ENCODE peak calls at places on chromosomes 1 and 21, in eight cellular contexts. N is body of pancreas, L is heart left ventricle, V is esophagus muscularis mucosa, G is vagina, X is ovary, Z is suprapubic skin, P is stomach. C is an unnamed sample. For H3K27me3, the result is how much of the 10 kb centered on the place peaks cover.

GRCh38 chr1:70143052-70143659 is 62.2 kb downstream of the LRRC40 start:
- DNase-seq in Z (no peak), N (no peak), L (no peak), X (no peak), G (no peak), P (no peak), V (no peak), C (no peak)

GRCh38 chr1:19353596-19353995 is 41.5 kb downstream of the SLC66A1 start:
- DNase-seq in G (no peak), V (no peak), X (no peak), N (no peak), P (no peak), Z (no peak), L (no peak), C (no peak)

GRCh38 chr1:240474133-240474614 is 137.8 kb downstream of the GREM2 start:
- DNase-seq in N (no peak), Z (no peak), P (no peak), L (no peak), V (no peak), X (no peak), G (no peak), C (no peak)

GRCh38 chr1:90475623-90476022 is 241.5 kb downstream of the BARHL2 start:
- DNase-seq in L (no peak), V (no peak), Z (no peak), G (no peak), X (no peak), N (no peak), P (no peak), C (no peak)

GRCh38 chr21:31912501-31912900 is 39.7 kb downstream of the HUNK start:
- DNase-seq in P (no peak), L (no peak), X (no peak), G (no peak), Z (no peak), V (no peak), N (no peak), C (no peak)

GRCh38 chr1:6245086-6245868 is 1.3 kb downstream of the HES3 start:
- DNase-seq in X (peak), L (peak), Z (no peak), N (peak), G (no peak), V (no peak), P (peak), C (peak)

GRCh38 chr1:154755858-154756730 is 114.0 kb downstream of the KCNN3 start:
- DNase-seq in V (no peak), L (no peak), X (no peak), N (peak), G (no peak), Z (no peak), P (peak), C (no peak)

GRCh38 chr1:71269823-71270222 is 189.0 kb upstream of the ZRANB2 start:
- DNase-seq in V (no peak), X (no peak), G (no peak), N (no peak), Z (no peak), P (no peak), L (no peak), C (no peak)

GRCh38 chr1:25090707-25091422 is 141.4 kb downstream of the SYF2 start:
- DNase-seq in P (no peak), G (no peak), Z (no peak), X (no peak), L (no peak), N (no peak), V (no peak), C (no peak)

GRCh38 chr1:76786232-76786631 is 81.0 kb upstream of the ST6GALNAC5 start:
- DNase-seq in P (no peak), Z (no peak), G (no peak), L (no peak), X (no peak), V (no peak), N (no peak), C (no peak)

GRCh38 chr1:33387512-33388079 is 43.3 kb downstream of the PHC2 start:
- DNase-seq in P (no peak), Z (no peak), N (no peak), G (no peak), V (peak), L (no peak), X (no peak), C (no peak)

GRCh38 chr1:202153284-202153683 is 7.1 kb downstream of the PTPN7 start:
- DNase-seq in X (no peak), Z (no peak), L (no peak), V (no peak), G (no peak), P (no peak), N (no peak), C (no peak)

GRCh38 chr1:60984066-60984799 is 98.1 kb upstream of the NFIA start:
- DNase-seq in P (no peak), V (no peak), L (peak), G (no peak), Z (peak), N (peak), X (peak), C (no peak)

GRCh38 chr1:52234708-52235107 is 92.8 kb downstream of the ZFYVE9 start:
- DNase-seq in N (no peak), X (no peak), L (no peak), V (no peak), G (no peak), Z (no peak), P (no peak), C (no peak)

GRCh38 chr1:111176678-111177077 is 23.8 kb downstream of the DENND2D start:
- DNase-seq in L (no peak), X (no peak), P (no peak), N (no peak), G (no peak), V (no peak), Z (no peak), C (no peak)

GRCh38 chr1:6357243-6357929 is 36.2 kb downstream of the ACOT7 start:
- DNase-seq in P (no peak), N (no peak), X (no peak), G (no peak), V (no peak), L (no peak), Z (no peak), C (no peak)

GRCh38 chr1:32817815-32818786 is 648 bp downstream of the S100PBP start:
- DNase-seq in P (peak), Z (peak), V (peak), X (peak), N (peak), L (peak), G (no peak), C (peak)

GRCh38 chr1:90712931-90713618 is 4.0 kb downstream of the BARHL2 start:
- DNase-seq in X (no peak), Z (no peak), P (no peak), N (no peak), V (peak), G (no peak), L (no peak), C (no peak)

GRCh38 chr1:201827321-201828281 is 1.4 kb upstream of the IPO9 start:
- DNase-seq in P (no peak), Z (no peak), X (no peak), N (no peak), L (no peak), V (no peak), G (no peak), C (no peak)

GRCh38 chr1:42168397-42168682 is 3.8 kb upstream of the GUCA2A start:
- DNase-seq in P (no peak), V (no peak), G (no peak), N (no peak), L (no peak), X (no peak), Z (no peak), C (no peak)

GRCh38 chr1:220170836-220171526 is 77.0 kb downstream of the IARS2 start:
- DNase-seq in Z (no peak), X (no peak), N (no peak), P (no peak), L (no peak), G (no peak), V (no peak), C (no peak)

GRCh38 chr1:226255380-226255779 is 31.9 kb downstream of the MIXL1 start:
- DNase-seq in N (no peak), Z (no peak), G (no peak), X (no peak), L (no peak), V (no peak), P (no peak), C (no peak)

GRCh38 chr1:182657026-182657425 is 27.4 kb downstream of the RGS8 start:
- DNase-seq in P (no peak), X (no peak), G (no peak), Z (no peak), L (no peak), N (no peak), V (no peak), C (no peak)

GRCh38 chr21:34938079-34938764 is 110.9 kb downstream of the RUNX1 start:
- DNase-seq in N (no peak), P (no peak), Z (no peak), X (no peak), V (no peak), L (no peak), G (no peak), C (no peak)

GRCh38 chr1:119141020-119141424 is 569 bp upstream of the WARS2 start:
- DNase-seq in V (no peak), N (peak), P (no peak), G (no peak), X (peak), L (no peak), Z (peak), C (no peak)
- TF ChIP-seq POLR2A in V (no peak), N (no peak), P (no peak), G (no peak), X (no peak), L (no peak), Z (no peak), C (no peak)

GRCh38 chr1:35706846-35707245 is 11.8 kb downstream of the C1orf216 start:
- DNase-seq in N (no peak), X (no peak), V (no peak), G (no peak), Z (no peak), P (no peak), L (no peak), C (no peak)
- H3K27me3 ChIP-seq in N (under half), X (under half), V (under half), G (under half), Z (under half), P (half or more), L (under half), C (half or more)

DNA sequence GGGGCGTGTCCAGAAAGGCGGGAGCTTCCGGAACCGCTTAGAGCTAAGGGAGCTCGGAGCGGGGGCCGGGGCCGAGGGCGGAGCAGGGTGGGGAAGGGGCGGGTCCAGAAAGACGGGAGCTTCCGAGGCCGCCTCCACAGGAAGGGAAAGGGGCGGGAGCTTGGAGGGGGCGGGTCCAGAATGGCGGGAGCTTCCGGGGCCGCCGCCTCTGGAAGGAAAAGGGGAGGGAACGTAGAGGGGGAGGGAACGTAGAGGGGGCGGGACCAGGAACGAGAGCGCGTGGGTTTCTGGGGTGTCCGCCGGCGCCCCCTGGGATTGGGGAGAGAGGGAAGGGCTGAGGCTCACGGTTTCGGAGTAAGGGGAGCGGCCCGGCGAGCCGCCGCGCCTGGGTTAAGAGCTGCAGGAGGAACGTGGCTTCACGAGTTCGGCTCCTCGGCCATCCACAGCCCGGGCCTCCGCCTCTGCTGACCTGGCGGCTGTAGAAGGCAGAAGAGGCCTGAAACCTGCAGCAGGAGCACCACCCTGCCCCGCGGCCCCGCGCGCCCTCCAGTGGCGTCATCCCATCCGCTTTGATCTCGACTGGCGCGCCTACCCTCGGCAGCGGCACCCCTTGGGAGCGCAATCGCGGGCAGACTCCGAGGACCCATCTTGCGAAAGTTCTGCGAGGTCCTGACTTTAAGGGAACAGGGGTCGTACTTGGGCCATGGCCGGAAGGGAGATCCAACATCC is 22.9 kb upstream of the HPDL start:
- DNase-seq in Z (peak), L (peak), P (peak), V (peak), N (peak), X (peak), G (no peak), C (peak)
- TF ChIP-seq POLR2A in Z (peak), L (peak), P (peak), V (no peak), N (peak), X (peak), G (no peak), C (peak)

DNA sequence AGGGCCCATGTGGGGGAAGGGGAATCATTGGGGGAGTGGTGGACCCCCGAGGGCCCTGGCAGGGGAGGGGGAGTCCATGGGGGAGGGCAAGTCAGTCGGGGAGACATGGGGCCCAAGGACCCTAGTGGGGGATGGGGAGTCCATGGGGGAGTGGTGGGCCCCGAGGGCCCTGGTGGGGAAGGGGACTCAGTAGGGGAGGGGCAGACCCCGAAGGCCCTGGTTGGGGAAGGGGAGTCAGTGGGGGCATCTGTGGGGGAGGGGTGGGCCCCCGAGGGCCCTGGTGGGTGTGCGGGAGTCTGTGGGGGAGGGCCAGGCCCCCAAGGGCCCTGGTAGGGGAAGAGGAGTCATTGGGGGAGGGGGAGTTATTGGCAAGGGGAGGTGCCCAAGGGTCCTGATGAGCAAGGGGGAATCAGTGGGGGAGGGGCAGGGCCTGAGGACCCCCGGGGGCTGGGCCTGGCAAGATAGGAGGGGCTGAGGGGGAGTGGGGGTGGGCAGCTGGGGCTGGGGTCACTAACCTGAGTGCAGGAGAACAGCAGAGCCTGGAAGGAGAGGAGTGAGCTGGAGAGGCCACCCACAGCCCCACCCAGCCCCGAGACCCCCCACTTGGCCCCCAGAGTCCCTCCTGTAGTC is 2.1 kb downstream of the MXRA8 start:
- DNase-seq in N (no peak), X (no peak), L (no peak), P (no peak), V (no peak), G (no peak), Z (no peak), C (peak)
- H3K27me3 ChIP-seq in N (under half), X (under half), L (under half), P (half or more), V (under half), G (under half), Z (under half), C (under half)

DNA sequence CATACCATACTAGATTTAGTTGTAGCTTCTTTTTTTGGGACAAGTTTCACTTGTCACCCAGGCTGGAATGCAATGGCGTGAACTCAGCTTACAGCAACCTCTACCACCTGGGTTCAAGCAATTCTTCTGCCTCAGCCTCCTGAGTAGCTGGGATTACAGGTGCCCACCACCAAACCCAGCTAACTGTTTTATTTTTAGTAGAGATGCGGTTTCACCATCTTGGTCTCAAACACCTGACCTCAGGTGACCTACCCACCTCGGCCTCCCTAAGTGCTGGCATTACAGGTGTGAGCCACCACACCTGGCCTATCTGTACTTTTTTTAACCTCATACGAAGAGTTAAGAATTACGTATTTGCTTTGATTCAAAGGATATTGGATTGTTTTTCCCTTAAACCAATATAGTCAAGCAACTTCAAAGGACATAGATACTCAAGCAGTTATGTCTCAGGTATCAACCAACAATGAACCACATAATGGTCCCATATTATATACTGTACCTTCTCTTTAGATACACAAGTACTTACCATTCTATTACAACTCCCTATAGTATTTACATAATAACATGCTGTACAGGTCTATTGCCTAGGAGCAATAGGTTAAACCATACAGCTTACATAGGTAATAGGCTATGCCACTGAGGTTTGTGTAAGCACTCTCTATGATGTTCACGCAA is 7.5 kb downstream of the HMGN1 start:
- DNase-seq in X (no peak), N (no peak), L (no peak), G (no peak), V (no peak), P (no peak), Z (no peak), C (no peak)
- TF ChIP-seq POLR2A in X (no peak), N (no peak), L (no peak), G (no peak), V (no peak), P (no peak), Z (no peak), C (no peak)

DNA sequence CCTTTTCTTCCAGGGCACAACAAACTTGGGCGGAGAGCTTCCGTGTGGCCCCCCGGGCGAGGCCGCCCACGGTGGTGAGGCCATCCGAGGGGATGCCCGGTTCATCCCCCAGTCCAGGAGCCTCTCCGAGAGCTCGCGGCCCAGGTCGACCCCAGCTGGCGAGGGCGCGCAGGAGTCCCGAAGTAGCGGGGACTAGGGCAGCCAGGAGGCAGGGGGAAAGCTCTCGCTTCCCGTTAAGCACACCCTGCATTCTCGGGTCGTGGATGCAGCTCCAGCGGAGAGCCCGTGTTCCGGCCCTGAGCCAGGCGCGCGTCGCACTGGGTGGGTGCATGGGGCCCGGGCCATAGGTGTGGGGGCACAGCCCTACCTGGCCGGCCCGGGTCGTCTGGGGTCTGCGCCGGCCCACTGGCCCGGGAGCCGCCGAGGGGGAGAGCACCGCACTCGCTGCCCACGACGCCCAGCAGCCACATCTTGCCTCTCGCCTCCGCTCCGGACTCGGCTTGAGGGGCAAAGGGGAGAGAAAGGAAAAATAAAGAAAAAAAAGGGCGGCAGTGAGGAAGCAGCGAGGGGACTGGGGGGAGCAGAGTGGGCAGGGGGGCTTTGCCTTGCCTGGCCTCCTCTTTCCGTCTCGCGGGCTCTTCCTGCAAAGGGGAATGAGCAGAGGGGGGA is 1.8 kb downstream of the RNF220 start:
- DNase-seq in V (no peak), P (no peak), N (no peak), Z (no peak), G (no peak), X (no peak), L (peak), C (no peak)
- H3K27me3 ChIP-seq in V (half or more), P (half or more), N (under half), Z (half or more), G (under half), X (under half), L (under half), C (half or more)

GRCh38 chr1:230104395-230105244 is 37.6 kb downstream of the GALNT2 start:
- DNase-seq in X (peak), L (peak), V (peak), G (no peak), Z (peak), N (peak), P (peak), C (peak)
- TF ChIP-seq POLR2A in X (no peak), L (peak), V (no peak), G (no peak), Z (no peak), N (peak), P (no peak), C (peak)

C was measured in gastrocnemius medialis.